ENCODE peak calls at places on chromosomes 16 and 17, in four cellular contexts. W, F, A and G are unnamed samples.

GRCh38 chr16:83447560-83447959 is 360.2 kb upstream of the HSBP1 start:
- DNase-seq in W (no peak), F (no peak), A (no peak), G (no peak)

GRCh38 chr16:2710711-2711231 is 9.3 kb downstream of the PRSS27 start:
- DNase-seq in W (no peak), F (no peak), A (no peak), G (no peak)

GRCh38 chr17:42183741-42184711 is 1.2 kb downstream of the HCRT start:
- DNase-seq in W (peak; percentile 48), F (peak; percentile 84), A (peak; percentile 74), G (no peak)

GRCh38 chr16:57996406-57997175 is 3.9 kb downstream of the ZNF319 start:
- DNase-seq in W (no peak), F (no peak), A (no peak), G (no peak)

GRCh38 chr16:48556913-48557351 is 53.0 kb downstream of the N4BP1 start:
- DNase-seq in W (no peak), F (no peak), A (no peak), G (no peak)

GRCh38 chr16:90018297-90019200 is 707 bp downstream of the DBNDD1 start:
- DNase-seq in W (no peak), F (no peak), A (no peak), G (no peak)

GRCh38 chr17:36949461-36949927 is 740 bp downstream of the AATF start:
- DNase-seq in W (no peak), F (no peak), A (no peak), G (peak; percentile 9)

GRCh38 chr17:8128125-8128784 is 4.3 kb upstream of the HES7 start:
- DNase-seq in W (no peak), F (no peak), A (no peak), G (no peak)

GRCh38 chr17:41003926-41004325 is 4.2 kb upstream of the KRTAP3-2 start:
- DNase-seq in W (no peak), F (no peak), A (no peak), G (no peak)

GRCh38 chr16:20889625-20890275 is 10.4 kb downstream of the DCUN1D3 start:
- DNase-seq in W (no peak), F (no peak), A (no peak), G (no peak)
- H3K4me3 ChIP-seq in W (no peak overlapping the region), F (no peak overlapping the region), A (no peak overlapping the region), G (no peak overlapping the region)

DNA sequence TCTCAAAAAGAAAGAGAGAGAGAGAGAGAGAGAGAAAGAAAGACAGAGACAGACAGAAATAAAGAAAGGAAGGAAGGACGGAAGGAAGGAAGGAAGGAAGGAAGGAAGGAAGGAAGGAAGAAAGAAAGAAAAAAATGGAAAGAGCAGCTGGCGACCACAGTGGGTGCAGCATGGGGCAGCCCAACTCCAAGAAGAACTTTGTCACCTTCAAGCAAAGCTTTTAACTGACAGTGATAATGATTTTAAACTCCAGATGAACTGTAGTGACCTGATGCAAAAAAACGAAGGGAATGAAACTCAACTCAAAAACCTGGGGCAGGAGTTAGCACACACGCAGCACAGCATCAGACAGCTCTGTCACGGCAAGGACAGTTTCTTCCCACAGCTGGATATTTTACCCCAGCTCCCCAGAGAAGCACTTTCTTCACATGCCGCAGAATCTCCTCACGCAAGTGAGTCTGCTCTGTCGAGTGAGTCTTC is 5.0 kb upstream of the ARHGAP17 start:
- DNase-seq in W (no peak), F (no peak), A (no peak), G (no peak)
- H3K36me3 ChIP-seq in W (no peaks in the 10 kb centered on the region), F (no peaks in the 10 kb centered on the region), A (no peaks in the 10 kb centered on the region), G (no peaks in the 10 kb centered on the region)

DNA sequence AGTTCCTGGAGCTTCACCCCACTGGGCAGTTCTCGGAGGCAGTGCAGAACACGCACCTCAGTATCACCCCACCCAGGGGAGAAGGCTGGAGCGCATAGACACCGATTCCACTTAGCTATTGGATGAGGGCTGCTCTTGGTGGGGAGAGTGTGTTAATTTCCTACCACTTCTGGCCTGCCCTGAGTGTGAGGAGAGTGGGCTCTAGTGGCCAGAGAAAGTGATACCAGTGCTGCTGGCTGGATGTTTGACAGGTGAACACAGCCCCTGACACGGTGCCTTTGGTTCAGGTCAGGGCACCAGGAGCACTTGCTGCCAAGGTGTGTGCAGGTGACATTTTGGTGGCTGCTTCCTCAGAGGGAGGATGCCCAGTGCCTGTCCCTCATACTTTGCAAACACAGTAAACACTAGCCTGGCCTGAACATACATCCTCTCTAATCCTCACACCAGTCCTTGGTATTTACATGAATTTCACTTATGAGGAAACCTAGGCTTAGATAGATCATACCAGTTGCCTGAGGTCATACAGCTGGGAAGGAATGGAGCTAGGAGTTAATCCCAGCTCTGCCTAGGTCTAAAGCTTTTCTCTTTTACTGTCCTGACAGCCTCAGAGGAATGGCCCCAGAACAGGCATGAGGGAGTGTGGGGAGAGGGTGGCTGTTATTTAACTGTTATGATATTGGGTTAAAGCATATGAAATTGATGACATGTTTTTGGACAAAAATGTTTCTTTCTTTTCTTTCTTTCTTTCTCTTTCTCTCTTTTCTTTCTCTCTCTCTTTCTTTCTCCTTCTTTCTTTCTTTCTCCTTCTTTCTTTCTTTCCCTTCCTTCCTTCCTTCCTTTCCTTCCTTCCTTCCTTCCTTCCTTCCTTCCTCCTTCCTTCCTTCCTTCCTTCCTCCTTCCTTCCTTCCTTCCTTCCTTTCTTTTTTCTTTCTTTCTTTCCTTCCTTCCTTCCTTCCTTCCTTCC is 21.0 kb upstream of the ITGAX start:
- DNase-seq in W (no peak), F (no peak), A (peak; percentile 39), G (no peak)
- TF ChIP-seq CTCF in W (no peak), F (peak; percentile 12), A (peak; percentile 12), G (peak; percentile 19)

DNA sequence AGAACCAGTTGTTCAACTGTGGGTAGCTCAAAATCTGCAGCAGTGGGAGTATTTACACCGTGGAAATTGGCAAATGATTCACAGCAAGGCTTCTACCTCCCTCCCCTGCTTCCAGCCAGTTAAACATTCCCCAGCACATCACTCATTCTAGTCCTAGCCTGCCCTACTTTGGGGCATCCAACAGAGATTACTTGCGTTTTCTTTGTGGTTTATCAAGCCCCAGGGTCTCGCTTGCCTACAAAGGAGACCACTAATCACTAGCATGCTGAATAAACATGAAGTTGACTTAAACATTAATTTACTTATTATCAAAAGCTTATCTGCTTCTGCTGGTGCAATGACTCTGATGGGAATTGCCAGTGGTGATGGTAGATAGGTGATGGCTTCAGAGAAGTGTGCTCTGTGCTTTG is 94.5 kb downstream of the MARF1 start:
- DNase-seq in W (no peak), F (no peak), A (no peak), G (no peak)
- H3K4me3 ChIP-seq in W (no peak overlapping the region), F (no peak overlapping the region), A (no peak overlapping the region), G (no peak overlapping the region)

GRCh38 chr16:4341250-4341649 is 9.9 kb downstream of the PAM16 start:
- DNase-seq in W (no peak), F (no peak), A (no peak), G (no peak)
- H3K36me3 ChIP-seq in W (peaks cover 54% of the 10 kb centered on the region), F (peaks cover 52% of the 10 kb centered on the region), A (peaks cover 22% of the 10 kb centered on the region), G (peaks cover 24% of the 10 kb centered on the region)

GRCh38 chr17:64661981-64662773 is at the start of gene SMURF2:
- DNase-seq in W (peak; percentile 69), F (peak; percentile 82), A (peak; percentile 79), G (no peak)
- TF ChIP-seq CTCF in W (peak; percentile 17), F (no peak), A (no peak), G (no peak)

GRCh38 chr17:76887809-76888208 is 19.6 kb downstream of the MGAT5B start:
- DNase-seq in W (no peak), F (no peak), A (no peak), G (no peak)
- H3K4me3 ChIP-seq in W (no peak overlapping the region), F (no peak overlapping the region), A (no peak overlapping the region), G (no peak overlapping the region)

DNA sequence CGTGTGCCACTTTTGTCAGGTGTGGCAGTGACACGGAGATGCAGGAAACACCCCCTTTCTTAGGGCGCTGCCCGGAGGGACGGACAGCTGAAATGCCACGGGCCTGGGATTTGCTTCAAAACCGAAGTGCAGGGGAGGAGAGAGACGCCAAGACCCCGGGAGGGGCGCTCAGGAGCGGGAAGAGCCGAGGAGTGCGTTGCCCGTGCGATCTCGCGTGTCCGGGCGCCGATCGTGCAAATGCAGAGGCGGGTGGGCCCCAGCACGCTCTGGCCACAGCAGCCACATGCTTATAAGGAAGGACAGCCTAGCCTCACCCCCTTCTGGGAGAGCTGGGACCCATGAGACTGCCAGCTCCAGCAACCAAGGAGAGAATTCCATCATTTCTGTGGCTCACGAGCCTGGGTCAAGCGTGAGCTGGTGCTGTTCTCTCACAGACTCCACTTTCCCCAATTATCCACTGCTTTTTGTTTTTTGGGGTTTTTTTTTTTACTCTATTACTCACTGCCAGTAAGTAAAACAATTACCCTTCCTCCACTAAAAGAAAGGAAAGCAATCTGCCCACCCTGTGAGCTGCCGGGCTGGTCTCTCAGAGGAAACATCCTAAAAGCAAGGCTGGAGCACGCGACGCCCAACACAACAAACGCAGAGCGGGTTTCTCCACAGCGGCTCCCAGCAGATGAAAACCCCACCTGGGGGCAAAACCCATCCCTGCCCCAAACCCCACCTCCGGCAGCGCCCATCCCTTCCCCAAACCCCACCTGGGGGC is 27.2 kb upstream of the C16orf95 start:
- DNase-seq in W (no peak), F (peak; percentile 11), A (no peak), G (no peak)
- H3K36me3 ChIP-seq in W (peaks cover 91% of the 10 kb centered on the region), F (peaks cover 80% of the 10 kb centered on the region), A (peaks cover 11% of the 10 kb centered on the region), G (peaks cover 31% of the 10 kb centered on the region)

DNA sequence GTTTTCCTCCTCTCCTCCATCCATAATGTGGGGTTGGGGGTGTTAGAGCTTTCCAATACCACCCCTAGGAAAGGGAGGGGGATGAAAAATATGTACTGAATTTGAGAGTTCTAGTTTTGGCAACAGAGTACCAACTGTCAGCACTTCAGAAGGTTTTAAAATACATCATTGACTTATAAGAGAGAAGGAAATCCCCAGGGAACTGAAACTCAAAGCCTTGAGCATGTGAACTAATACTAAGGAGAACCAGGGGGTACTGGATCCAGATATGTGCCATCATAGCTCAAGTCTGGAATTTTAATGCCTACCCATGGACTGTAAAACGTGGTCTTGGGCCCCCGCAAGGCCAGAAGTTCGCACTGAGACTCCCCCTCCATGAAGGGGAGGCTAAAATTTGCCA is 15.8 kb downstream of the CACNG5 start:
- DNase-seq in W (no peak), F (no peak), A (no peak), G (no peak)
- TF ChIP-seq CTCF in W (no peak), F (no peak), A (no peak), G (no peak)